ENCODE peak calls at places on chromosomes 6 and 20, in seven cellular contexts. E is GM12865, W is adrenal gland, S is fibroblast of the aortic adventitia, F is IMR-90, G is tibial nerve, C is AG09309. X is an unnamed sample.

GRCh38 chr20:24633026-24633425 is 163.6 kb downstream of the SYNDIG1 start:
- DNase-seq in E (no peak), W (no peak), S (no peak), F (no peak), G (no peak), C (no peak), X (peak; percentile 77)

GRCh38 chr6:26031151-26031594 is 56.1 kb upstream of the HFE start:
- DNase-seq in E (no peak), W (no peak), S (no peak), F (no peak), G (no peak), C (no peak), X (no peak)

GRCh38 chr20:58173091-58173490 is 55.4 kb downstream of the ANKRD60 start:
- DNase-seq in E (no peak), W (no peak), S (no peak), F (no peak), G (no peak), C (no peak), X (no peak)

GRCh38 chr20:37336369-37337207 is 9.4 kb upstream of the SRC start:
- DNase-seq in E (peak; percentile 97), W (peak; percentile 65), S (no peak), F (peak; percentile 20), G (no peak), C (no peak), X (no peak)

GRCh38 chr6:13011612-13012146 is 295.1 kb downstream of the PHACTR1 start:
- DNase-seq in E (no peak), W (no peak), S (no peak), F (no peak), G (no peak), C (no peak), X (no peak)

GRCh38 chr20:21100590-21101452 is 5.3 kb downstream of the LINC00237 start:
- DNase-seq in E (peak; percentile 13), W (no peak), S (peak; percentile 46), F (peak; percentile 2), G (no peak), C (no peak), X (peak; percentile 18)

GRCh38 chr20:44615169-44615791 is 32.9 kb downstream of the PKIG start:
- DNase-seq in E (peak; percentile 20), W (no peak), S (peak; percentile 23), F (peak; percentile 38), G (no peak), C (no peak), X (no peak)

GRCh38 chr6:73200735-73201134 is 24.6 kb downstream of the KHDC1L start:
- DNase-seq in E (no peak), W (no peak), S (no peak), F (peak; percentile 6), G (no peak), C (no peak), X (no peak)

GRCh38 chr6:121885399-121886152 is 450.1 kb downstream of the GJA1 start:
- DNase-seq in E (no peak), W (no peak), S (peak; percentile 73), F (peak; percentile 85), G (no peak), C (no peak), X (no peak)

GRCh38 chr6:109457596-109457996 is 2.0 kb upstream of the MICAL1 start:
- DNase-seq in E (no peak), W (no peak), S (no peak), F (no peak), G (no peak), C (no peak), X (no peak)

GRCh38 chr6:4487538-4487937 is 288.7 kb upstream of the CDYL start:
- DNase-seq in E (no peak), W (no peak), S (no peak), F (no peak), G (no peak), C (no peak), X (no peak)

GRCh38 chr6:149154137-149154900 is 163.2 kb upstream of the TAB2 start:
- DNase-seq in E (no peak), W (no peak), S (no peak), F (no peak), G (no peak), C (no peak), X (peak; percentile 24)

GRCh38 chr6:169957351-169957963 is 206.0 kb downstream of the ERMARD start:
- DNase-seq in E (no peak), W (no peak), S (no peak), F (no peak), G (no peak), C (no peak), X (no peak)

GRCh38 chr20:14445310-14445709 is 107.9 kb upstream of the FLRT3 start:
- DNase-seq in E (no peak), W (no peak), S (peak; percentile 47), F (peak; percentile 88), G (no peak), C (no peak), X (peak; percentile 27)
- H3K4me3 ChIP-seq in E (no peak overlapping the region), W (no peak overlapping the region), S (no peak overlapping the region), F (no peak overlapping the region), G (no peak overlapping the region), C (no peak overlapping the region), X (no peak overlapping the region)

DNA sequence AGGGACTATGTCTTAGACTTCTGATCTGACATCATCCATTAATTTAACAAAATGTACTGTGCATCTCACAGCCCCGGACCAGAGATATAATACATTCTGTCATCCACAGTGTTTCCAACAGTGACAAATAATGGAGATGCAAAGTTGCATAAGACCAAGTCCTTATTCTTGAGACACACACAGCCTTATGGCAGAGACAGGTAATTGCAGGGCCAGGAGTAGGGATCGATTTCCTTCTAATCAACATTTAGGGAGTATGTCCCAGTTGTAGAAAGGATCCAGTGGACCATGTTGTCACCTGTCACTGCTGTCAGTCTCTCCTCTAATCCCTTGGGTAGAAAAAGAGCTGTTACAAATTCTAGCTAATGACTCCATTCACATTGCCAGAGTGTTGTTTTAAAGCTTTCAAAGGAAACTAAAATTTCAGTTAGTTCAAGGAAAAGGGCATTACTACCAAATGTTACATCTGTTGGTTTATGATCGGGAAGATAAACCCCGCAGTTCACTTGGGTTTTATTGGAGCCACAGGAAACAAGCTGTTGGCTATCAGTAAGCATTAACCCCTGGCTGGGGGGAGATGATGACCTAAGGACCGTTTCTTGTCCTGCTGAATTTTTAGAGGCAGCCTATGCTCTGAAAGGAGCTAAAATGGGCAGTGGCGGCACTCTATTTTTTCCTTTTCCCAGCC is 111.4 kb upstream of the ATXN1 start:
- DNase-seq in E (peak; percentile 11), W (no peak), S (no peak), F (no peak), G (no peak), C (no peak), X (no peak)
- TF ChIP-seq CTCF in E (peak; percentile 3), W (no peak), S (peak; percentile 15), F (no peak), G (no peak), C (no peak), X (no peak)

GRCh38 chr20:56925696-56926101 is 296.6 kb downstream of the TFAP2C start:
- DNase-seq in E (no peak), W (no peak), S (no peak), F (no peak), G (no peak), C (no peak), X (no peak)
- H3K4me3 ChIP-seq in E (no peak overlapping the region), W (no peak overlapping the region), S (no peak overlapping the region), F (no peak overlapping the region), G (no peak overlapping the region), C (peak overlapping the region; percentile 15), X (no peak overlapping the region)

GRCh38 chr6:79076881-79077641 is 993 bp downstream of the PHIP start:
- DNase-seq in E (peak; percentile 94), W (peak; percentile 91), S (peak; percentile 91), F (peak; percentile 95), G (peak; percentile 84), C (peak; percentile 83), X (peak; percentile 95)

GRCh38 chr6:79077680-79078056 is 386 bp downstream of the PHIP start:
- DNase-seq in E (no peak), W (no peak), S (no peak), F (no peak), G (no peak), C (no peak), X (no peak)

GRCh38 chr6:79076160-79076559 is 1.9 kb downstream of the PHIP start:
- DNase-seq in E (peak; percentile 17), W (no peak), S (peak; percentile 33), F (peak; percentile 5), G (no peak), C (no peak), X (peak; percentile 43)

GRCh38 chr6:79079425-79080130 is 1.5 kb upstream of the PHIP start:
- DNase-seq in E (no peak), W (no peak), S (peak; percentile 49), F (peak; percentile 8), G (no peak), C (no peak), X (peak; percentile 32)

DNA sequence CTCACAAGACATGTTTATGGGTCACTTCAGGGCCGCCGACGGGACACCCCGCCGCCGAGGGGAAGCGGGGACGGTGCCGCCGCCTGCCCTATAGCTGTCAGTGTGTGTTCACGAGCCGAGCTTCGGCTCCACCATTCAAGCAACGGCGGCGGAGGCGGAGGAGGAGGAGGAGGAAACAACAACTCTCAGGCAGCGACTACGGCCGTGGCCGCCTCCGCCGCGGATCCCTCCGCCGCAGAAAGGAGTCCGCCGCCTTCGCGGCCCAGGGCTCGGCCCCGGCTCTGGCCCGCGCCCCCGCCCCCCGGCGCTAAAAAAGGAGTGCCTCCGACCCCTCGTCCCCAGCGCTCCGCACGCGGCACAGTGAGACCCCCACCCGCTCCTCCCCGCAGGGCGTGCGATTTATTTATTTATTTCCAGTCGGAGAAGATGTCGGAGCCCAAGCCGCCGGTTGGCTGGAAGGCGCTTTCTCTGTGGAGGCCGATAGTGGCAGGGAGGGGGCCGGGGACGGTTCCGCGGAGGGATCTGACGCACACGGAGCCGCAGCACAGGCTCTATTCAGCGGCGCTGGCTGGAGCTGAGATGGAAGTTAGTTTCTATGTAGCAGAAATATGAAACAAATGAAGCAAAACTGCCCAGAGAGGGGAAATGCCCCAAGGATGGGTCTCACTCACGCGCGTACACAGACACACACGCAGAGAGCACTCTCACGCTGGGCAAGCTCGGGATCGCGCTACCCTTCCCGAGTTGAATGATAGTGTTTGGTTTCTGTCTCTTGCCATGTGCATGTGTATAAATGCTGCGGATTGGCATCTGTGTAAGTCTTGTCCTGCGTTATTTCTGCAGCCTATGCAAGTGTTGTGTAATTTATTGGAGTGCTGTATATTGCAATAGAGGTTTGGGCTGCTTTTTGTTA is at the start of gene PHIP:
- DNase-seq in E (peak; percentile 98), W (peak; percentile 94), S (peak; percentile 97), F (peak; percentile 97), G (peak; percentile 91), C (peak; percentile 95), X (peak; percentile 99)
- TF ChIP-seq CTCF in E (no peak), W (no peak), S (no peak), F (no peak), G (no peak), C (no peak), X (no peak)

GRCh38 chr6:88662653-88663174 is 300.7 kb downstream of the RNGTT start:
- DNase-seq in E (peak; percentile 61), W (no peak), S (no peak), F (no peak), G (no peak), C (no peak), X (no peak)
- H3K4me3 ChIP-seq in E (no peak overlapping the region), W (no peak overlapping the region), S (no peak overlapping the region), F (no peak overlapping the region), G (no peak overlapping the region), C (no peak overlapping the region), X (no peak overlapping the region)

DNA sequence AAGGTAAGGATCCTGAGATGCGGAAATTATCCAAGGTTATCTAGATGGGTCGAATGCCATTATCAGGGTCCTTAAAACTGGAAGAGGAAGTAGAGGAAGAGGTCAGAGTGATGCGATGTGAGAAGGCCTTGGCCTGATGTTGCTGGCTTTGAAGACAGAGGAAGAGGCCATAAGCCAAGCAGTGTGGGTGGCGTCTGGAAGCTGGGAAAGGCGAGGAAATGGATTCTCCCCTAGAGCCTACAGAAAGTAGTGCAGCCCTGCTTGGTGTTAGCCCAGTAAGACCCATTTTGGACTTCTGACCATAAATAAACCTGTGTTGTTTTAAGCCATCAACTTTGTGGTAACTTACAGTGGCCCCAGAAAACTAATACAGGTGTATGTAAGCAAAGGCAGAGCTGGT is 2.0 kb downstream of the SRXN1 start:
- DNase-seq in E (no peak), W (no peak), S (peak; percentile 42), F (no peak), G (no peak), C (no peak), X (no peak)
- TF ChIP-seq CTCF in E (no peak), W (no peak), S (peak; percentile 42), F (no peak), G (no peak), C (no peak), X (peak; percentile 20)